ENCODE peak calls at places on chromosomes 7 and 10, in eight cellular contexts. P is HCT116; Z is mucosa of descending colon; R is AG10803; W is right cardiac atrium; L is GM06990; U is fibroblast of the aortic adventitia; I is CD8-positive, alpha-beta memory T cell. E is an unnamed sample.

GRCh38 chr7:85695041-85695990 is 508.5 kb upstream of the SEMA3D start:
- DNase-seq in P (no peak), Z (no peak), R (peak), W (no peak), L (no peak), U (peak), I (no peak), E (peak)

GRCh38 chr10:18753496-18753895 is 94.3 kb downstream of the ARL5B start:
- DNase-seq in P (no peak), Z (no peak), R (no peak), W (no peak), L (no peak), U (no peak), I (no peak), E (no peak)

GRCh38 chr7:15720849-15721471 is 34.5 kb upstream of the MEOX2 start:
- DNase-seq in P (peak), Z (peak), R (peak), W (peak), L (no peak), U (peak), I (no peak), E (no peak)

GRCh38 chr10:119526606-119527592 is 15.6 kb downstream of the RGS10 start:
- DNase-seq in P (no peak), Z (no peak), R (no peak), W (no peak), L (no peak), U (no peak), I (no peak), E (no peak)

GRCh38 chr10:60456053-60456452 is 66.4 kb upstream of the ANK3 start:
- DNase-seq in P (no peak), Z (no peak), R (no peak), W (no peak), L (no peak), U (no peak), I (no peak), E (no peak)

GRCh38 chr7:78490526-78490925 is 692.0 kb downstream of the PHTF2 start:
- DNase-seq in P (no peak), Z (no peak), R (no peak), W (no peak), L (no peak), U (no peak), I (no peak), E (no peak)

GRCh38 chr7:39609084-39609461 is 14.3 kb upstream of the RALA start:
- DNase-seq in P (no peak), Z (no peak), R (peak), W (no peak), L (no peak), U (peak), I (no peak), E (no peak)

GRCh38 chr10:70540089-70540788 is 61.7 kb downstream of the PALD1 start:
- DNase-seq in P (no peak), Z (peak), R (no peak), W (peak), L (peak), U (peak), I (no peak), E (no peak)

GRCh38 chr7:2687881-2688318 is at the start of gene AMZ1:
- DNase-seq in P (no peak), Z (no peak), R (no peak), W (peak), L (no peak), U (no peak), I (no peak), E (no peak)

GRCh38 chr10:33211123-33211878 is 123.2 kb downstream of the NRP1 start:
- DNase-seq in P (no peak), Z (no peak), R (peak), W (peak), L (no peak), U (peak), I (no peak), E (no peak)

GRCh38 chr7:128775744-128776474 is at the start of gene OPN1SW:
- DNase-seq in P (no peak), Z (no peak), R (no peak), W (no peak), L (no peak), U (no peak), I (no peak), E (no peak)

GRCh38 chr7:134778941-134779740 is at the start of gene CALD1:
- DNase-seq in P (peak), Z (peak), R (peak), W (peak), L (no peak), U (peak), I (no peak), E (peak)

GRCh38 chr7:120276720-120277119 is 3.7 kb downstream of the KCND2 start:
- DNase-seq in P (no peak), Z (no peak), R (no peak), W (no peak), L (no peak), U (no peak), I (no peak), E (no peak)

GRCh38 chr10:99337261-99337905 is 8.2 kb downstream of the CNNM1 start:
- DNase-seq in P (no peak), Z (no peak), R (no peak), W (no peak), L (no peak), U (no peak), I (no peak), E (no peak)

GRCh38 chr10:79172881-79173280 is 104.1 kb downstream of the ZMIZ1 start:
- DNase-seq in P (no peak), Z (no peak), R (no peak), W (no peak), L (no peak), U (no peak), I (no peak), E (no peak)

GRCh38 chr10:57786331-57786730 is 481.4 kb downstream of the IPMK start:
- DNase-seq in P (no peak), Z (no peak), R (no peak), W (no peak), L (no peak), U (no peak), I (no peak), E (no peak)

GRCh38 chr7:30761214-30762156 is 9.6 kb downstream of the INMT start:
- DNase-seq in P (no peak), Z (no peak), R (no peak), W (peak), L (no peak), U (peak), I (no peak), E (no peak)

GRCh38 chr7:128794020-128794419 is 2.3 kb downstream of the CCDC136 start:
- DNase-seq in P (no peak), Z (peak), R (no peak), W (no peak), L (no peak), U (no peak), I (no peak), E (no peak)

GRCh38 chr7:44538798-44539668 is 2.1 kb downstream of the NPC1L1 start:
- DNase-seq in P (no peak), Z (no peak), R (no peak), W (no peak), L (no peak), U (no peak), I (no peak), E (no peak)

GRCh38 chr7:469591-469961 is 50.1 kb downstream of the PDGFA start:
- DNase-seq in P (no peak), Z (no peak), R (no peak), W (peak), L (no peak), U (no peak), I (no peak), E (no peak)

GRCh38 chr7:11193131-11193867 is 219.6 kb downstream of the PHF14 start:
- DNase-seq in P (no peak), Z (peak), R (peak), W (peak), L (no peak), U (peak), I (no peak), E (no peak)

GRCh38 chr10:84264611-84265141 is 19.8 kb downstream of the RGR start:
- DNase-seq in P (peak), Z (peak), R (peak), W (peak), L (peak), U (peak), I (peak), E (no peak)

GRCh38 chr7:80722596-80723141 is 84.2 kb downstream of the CD36 start:
- DNase-seq in P (peak), Z (no peak), R (peak), W (peak), L (no peak), U (peak), I (no peak), E (peak)

GRCh38 chr7:151904270-151904669 is 27.4 kb upstream of the PRKAG2 start:
- DNase-seq in P (no peak), Z (no peak), R (no peak), W (no peak), L (no peak), U (no peak), I (no peak), E (no peak)

GRCh38 chr10:72309290-72310240 is 35.8 kb downstream of the DDIT4 start:
- DNase-seq in P (no peak), Z (peak), R (peak), W (peak), L (no peak), U (no peak), I (no peak), E (no peak)

GRCh38 chr10:91589015-91589655 is 43.7 kb downstream of the PPP1R3C start:
- DNase-seq in P (no peak), Z (no peak), R (peak), W (peak), L (no peak), U (peak), I (no peak), E (no peak)

GRCh38 chr10:124012991-124013390 is 80.4 kb downstream of the CHST15 start:
- DNase-seq in P (no peak), Z (no peak), R (no peak), W (no peak), L (no peak), U (no peak), I (no peak), E (no peak)

GRCh38 chr7:26515462-26515861 is 223.8 kb downstream of the SNX10 start:
- DNase-seq in P (peak), Z (peak), R (no peak), W (no peak), L (no peak), U (no peak), I (no peak), E (no peak)

GRCh38 chr10:11064832-11065231 is 47.2 kb downstream of the CELF2 start:
- DNase-seq in P (no peak), Z (no peak), R (no peak), W (no peak), L (no peak), U (no peak), I (no peak), E (no peak)

GRCh38 chr10:11066520-11066919 is 48.8 kb downstream of the CELF2 start:
- DNase-seq in P (no peak), Z (no peak), R (no peak), W (no peak), L (no peak), U (no peak), I (no peak), E (no peak)

GRCh38 chr10:11065567-11065966 is 47.9 kb downstream of the CELF2 start:
- DNase-seq in P (no peak), Z (no peak), R (no peak), W (no peak), L (no peak), U (no peak), I (no peak), E (no peak)

GRCh38 chr10:11073410-11073809 is 55.7 kb downstream of the CELF2 start:
- DNase-seq in P (no peak), Z (no peak), R (no peak), W (no peak), L (no peak), U (peak), I (no peak), E (no peak)

GRCh38 chr10:11068861-11069633 is 51.4 kb downstream of the CELF2 start:
- DNase-seq in P (no peak), Z (no peak), R (no peak), W (no peak), L (no peak), U (no peak), I (no peak), E (no peak)
- H3K4me3 ChIP-seq in P (no peak), Z (no peak), R (no peak), W (no peak), L (no peak), U (no peak), I (no peak), E (no peak)

DNA sequence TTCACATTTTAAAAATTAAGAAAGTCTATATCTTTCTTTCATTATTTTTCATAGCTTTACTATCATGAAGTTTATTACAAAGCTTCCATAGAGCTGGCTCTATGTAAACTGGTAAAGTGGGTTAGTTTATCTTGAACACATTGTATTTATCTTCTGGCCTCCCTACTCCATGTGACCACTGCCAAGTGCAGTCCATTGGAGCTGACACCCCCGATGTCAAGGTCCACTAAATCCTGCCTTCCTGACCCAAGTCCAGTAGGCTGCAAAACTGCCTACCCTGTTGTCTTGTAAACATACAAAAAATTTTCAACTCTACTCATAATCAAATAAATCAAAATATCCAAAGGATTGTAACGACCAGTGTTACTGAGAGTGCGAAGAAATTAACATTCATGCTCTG is 10.2 kb downstream of the DNAJC12 start:
- DNase-seq in P (no peak), Z (no peak), R (no peak), W (no peak), L (no peak), U (no peak), I (no peak), E (no peak)
- H3K4me3 ChIP-seq in P (no peak), Z (no peak), R (no peak), W (no peak), L (no peak), U (no peak), I (no peak), E (no peak)

DNA sequence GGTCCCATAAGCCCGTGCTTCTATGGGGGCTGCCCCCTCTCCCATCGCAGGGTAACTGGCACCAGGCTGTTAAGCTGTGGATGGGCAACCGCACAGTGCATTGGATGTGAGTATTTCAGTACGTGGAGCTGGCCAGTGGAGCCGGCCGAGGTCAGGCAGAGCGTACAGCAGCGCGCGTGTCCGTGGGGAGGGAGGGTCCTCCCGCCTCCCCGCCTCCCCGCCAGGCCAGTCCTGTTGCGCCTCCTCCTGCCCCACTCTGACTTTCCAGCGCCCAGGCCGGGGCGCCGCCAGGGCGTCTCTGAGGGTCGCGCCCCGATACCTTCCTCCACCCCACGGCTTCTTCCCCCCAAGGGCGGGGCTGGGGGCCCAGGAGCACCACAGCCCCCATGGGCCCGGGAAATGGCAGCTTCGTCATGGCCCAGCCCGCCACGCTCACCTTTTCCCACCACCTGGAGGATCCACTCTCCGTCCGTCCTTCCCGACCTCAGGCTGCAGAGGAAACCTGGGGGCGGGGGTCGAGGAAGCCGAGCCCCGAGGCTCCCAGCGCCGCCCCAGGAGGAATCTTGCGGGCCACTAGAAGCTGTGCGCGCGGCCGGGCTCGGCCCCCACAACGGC is 924 bp upstream of the PFKP start:
- DNase-seq in P (no peak), Z (no peak), R (no peak), W (peak), L (no peak), U (no peak), I (no peak), E (no peak)
- H3K4me3 ChIP-seq in P (no peak), Z (no peak), R (no peak), W (peak), L (no peak), U (no peak), I (no peak), E (peak)

DNA sequence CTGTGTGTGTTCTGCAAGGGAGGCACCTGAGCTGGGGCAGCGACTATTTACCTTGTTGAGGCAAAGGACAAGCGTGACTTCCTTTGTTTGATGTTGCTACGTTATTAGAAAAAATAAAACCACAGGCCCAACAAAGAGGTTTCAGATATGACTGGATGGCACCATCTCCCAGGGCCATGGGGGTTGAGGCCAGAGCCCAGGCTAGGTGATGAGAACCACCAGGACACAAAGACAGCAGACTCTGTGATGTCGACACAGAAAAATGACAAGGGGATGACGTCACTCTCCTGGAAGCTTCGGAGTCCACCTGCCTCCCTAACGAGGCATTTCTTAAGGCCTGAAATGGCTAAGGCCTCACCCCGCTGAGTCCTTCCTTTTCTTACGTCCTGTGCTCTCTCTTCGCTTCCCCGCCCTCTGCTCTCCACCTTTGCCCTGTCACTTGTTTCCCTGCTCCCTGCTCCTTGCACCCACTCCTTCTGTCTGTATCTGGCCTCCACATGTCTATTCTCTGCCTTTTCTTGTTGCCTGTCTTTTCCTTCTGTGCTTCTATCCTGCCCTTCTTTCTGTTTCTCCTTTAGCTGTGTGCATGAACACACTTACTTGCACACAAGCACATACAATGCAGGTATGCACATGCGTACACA is 82.9 kb upstream of the ADRB1 start:
- DNase-seq in P (no peak), Z (peak), R (no peak), W (no peak), L (peak), U (no peak), I (peak), E (no peak)
- H3K4me3 ChIP-seq in P (no peak), Z (no peak), R (no peak), W (no peak), L (no peak), U (no peak), I (peak), E (no peak)

E was measured in keratinocyte.